ENCODE peak calls at places on chromosome 11, in six cellular contexts. B, Q, Y, K, W and L are unnamed samples.
A peak's percentile ranks its signal among the peaks of the same experiment; 100 is the strongest.

GRCh38 chr11:35145249-35145648 is 6.3 kb downstream of the CD44 start:
- DNase-seq in B (no peak), Q (no peak), Y (no peak), K (peak; percentile 86), W (no peak), L (peak; percentile 30)

GRCh38 chr11:115226556-115226955 is 277.7 kb downstream of the CADM1 start:
- DNase-seq in B (peak; percentile 74), Q (peak; percentile 39), Y (no peak), K (no peak), W (peak; percentile 70), L (no peak)

GRCh38 chr11:31779268-31779879 is 31.7 kb downstream of the PAX6 start:
- DNase-seq in B (no peak), Q (no peak), Y (no peak), K (no peak), W (no peak), L (no peak)

GRCh38 chr11:30452114-30452513 is 129.2 kb downstream of the ARL14EP start:
- DNase-seq in B (no peak), Q (no peak), Y (no peak), K (no peak), W (no peak), L (no peak)

GRCh38 chr11:8253566-8253965 is 10.1 kb downstream of the LMO1 start:
- DNase-seq in B (no peak), Q (no peak), Y (no peak), K (no peak), W (no peak), L (no peak)

GRCh38 chr11:116862951-116863350 is 25.5 kb upstream of the APOA1 start:
- DNase-seq in B (no peak), Q (no peak), Y (no peak), K (no peak), W (no peak), L (no peak)

GRCh38 chr11:128422576-128423370 is 164.6 kb downstream of the ETS1 start:
- DNase-seq in B (no peak), Q (no peak), Y (peak; percentile 84), K (no peak), W (no peak), L (no peak)

GRCh38 chr11:102798012-102798746 is at the start of gene MMP1:
- DNase-seq in B (no peak), Q (no peak), Y (no peak), K (no peak), W (no peak), L (no peak)

GRCh38 chr11:73087730-73088129 is 54.4 kb downstream of the FCHSD2 start:
- DNase-seq in B (no peak), Q (no peak), Y (no peak), K (peak; percentile 53), W (no peak), L (no peak)

GRCh38 chr11:64762277-64762915 is 2.6 kb upstream of the PYGM start:
- DNase-seq in B (no peak), Q (no peak), Y (peak; percentile 24), K (no peak), W (no peak), L (no peak)

GRCh38 chr11:8532475-8532874 is 61.6 kb downstream of the STK33 start:
- DNase-seq in B (no peak), Q (no peak), Y (no peak), K (peak; percentile 51), W (no peak), L (no peak)

GRCh38 chr11:134864233-134864967 is 452.4 kb upstream of the B3GAT1 start:
- DNase-seq in B (no peak), Q (no peak), Y (no peak), K (no peak), W (no peak), L (no peak)

GRCh38 chr11:86167499-86168161 is 76.9 kb upstream of the EED start:
- DNase-seq in B (no peak), Q (no peak), Y (no peak), K (no peak), W (no peak), L (no peak)

GRCh38 chr11:132033051-132033450 is 662.6 kb downstream of the NTM start:
- DNase-seq in B (no peak), Q (no peak), Y (no peak), K (no peak), W (no peak), L (no peak)

GRCh38 chr11:29485641-29486040 is 531.2 kb downstream of the KCNA4 start:
- DNase-seq in B (no peak), Q (no peak), Y (no peak), K (no peak), W (no peak), L (no peak)

GRCh38 chr11:18726040-18726439 is at the start of gene IGSF22:
- DNase-seq in B (no peak), Q (no peak), Y (no peak), K (no peak), W (no peak), L (no peak)

GRCh38 chr11:65871811-65872548 is 620 bp downstream of the EFEMP2 start:
- DNase-seq in B (no peak), Q (no peak), Y (peak; percentile 75), K (no peak), W (no peak), L (no peak)

GRCh38 chr11:2904153-2905052 is 18.8 kb upstream of the CDKN1C start:
- DNase-seq in B (peak; percentile 38), Q (no peak), Y (no peak), K (no peak), W (no peak), L (no peak)

GRCh38 chr11:126589492-126589803 is 234.0 kb downstream of the ST3GAL4 start:
- DNase-seq in B (no peak), Q (no peak), Y (no peak), K (no peak), W (no peak), L (no peak)

GRCh38 chr11:91749231-91749630 is 475.4 kb upstream of the FAT3 start:
- DNase-seq in B (no peak), Q (no peak), Y (no peak), K (no peak), W (no peak), L (no peak)

GRCh38 chr11:10398525-10398924 is 56.5 kb upstream of the AMPD3 start:
- DNase-seq in B (peak; percentile 42), Q (no peak), Y (no peak), K (no peak), W (no peak), L (no peak)

GRCh38 chr11:107203656-107204055 is 185.4 kb upstream of the GUCY1A2 start:
- DNase-seq in B (no peak), Q (no peak), Y (no peak), K (no peak), W (no peak), L (no peak)

GRCh38 chr11:128523616-128524015 is 63.7 kb downstream of the ETS1 start:
- DNase-seq in B (no peak), Q (no peak), Y (no peak), K (no peak), W (no peak), L (no peak)

GRCh38 chr11:31641477-31642062 is 132.0 kb downstream of the ELP4 start:
- DNase-seq in B (peak; percentile 64), Q (peak; percentile 40), Y (peak; percentile 5), K (no peak), W (peak; percentile 17), L (peak; percentile 40)

GRCh38 chr11:66728760-66729385 is at the start of gene SPTBN2:
- DNase-seq in B (no peak), Q (no peak), Y (no peak), K (no peak), W (no peak), L (peak; percentile 29)

GRCh38 chr11:113331436-113331835 is 17.1 kb downstream of the TTC12 start:
- DNase-seq in B (no peak), Q (no peak), Y (peak; percentile 21), K (no peak), W (no peak), L (no peak)

GRCh38 chr11:64563966-64564365 is 27.1 kb upstream of the SLC22A12 start:
- DNase-seq in B (no peak), Q (no peak), Y (no peak), K (no peak), W (no peak), L (no peak)

GRCh38 chr11:19953909-19954308 is 206.4 kb downstream of the DBX1 start:
- DNase-seq in B (peak; percentile 81), Q (peak; percentile 93), Y (no peak), K (no peak), W (no peak), L (peak; percentile 41)

GRCh38 chr11:126392638-126393023 is 37.1 kb downstream of the ST3GAL4 start:
- DNase-seq in B (no peak), Q (no peak), Y (no peak), K (no peak), W (no peak), L (no peak)

GRCh38 chr11:47004595-47005033 is 68.1 kb downstream of the CSTPP1 start:
- DNase-seq in B (peak; percentile 19), Q (peak; percentile 96), Y (peak; percentile 74), K (no peak), W (no peak), L (peak; percentile 92)
- TF ChIP-seq CHD2 in B (no peak), Q (no peak), Y (peak; percentile 79), K (no peak), W (no peak), L (peak; percentile 29)

GRCh38 chr11:76807206-76807875 is 24.2 kb downstream of the TSKU start:
- DNase-seq in B (peak; percentile 89), Q (peak; percentile 68), Y (peak; percentile 83), K (no peak), W (no peak), L (peak; percentile 84)

GRCh38 chr11:76806608-76807205 is 23.6 kb downstream of the TSKU start:
- DNase-seq in B (no peak), Q (no peak), Y (no peak), K (no peak), W (no peak), L (no peak)

GRCh38 chr11:76803811-76804600 is 20.9 kb downstream of the TSKU start:
- DNase-seq in B (peak; percentile 27), Q (no peak), Y (no peak), K (no peak), W (no peak), L (no peak)

GRCh38 chr11:76806131-76806530 is 23.0 kb downstream of the TSKU start:
- DNase-seq in B (no peak), Q (no peak), Y (no peak), K (no peak), W (no peak), L (no peak)

GRCh38 chr11:76805206-76805913 is 22.2 kb downstream of the TSKU start:
- DNase-seq in B (peak; percentile 75), Q (no peak), Y (no peak), K (no peak), W (no peak), L (no peak)
- TF ChIP-seq CHD2 in B (no peak), Q (no peak), Y (no peak), K (no peak), W (no peak), L (no peak)

DNA sequence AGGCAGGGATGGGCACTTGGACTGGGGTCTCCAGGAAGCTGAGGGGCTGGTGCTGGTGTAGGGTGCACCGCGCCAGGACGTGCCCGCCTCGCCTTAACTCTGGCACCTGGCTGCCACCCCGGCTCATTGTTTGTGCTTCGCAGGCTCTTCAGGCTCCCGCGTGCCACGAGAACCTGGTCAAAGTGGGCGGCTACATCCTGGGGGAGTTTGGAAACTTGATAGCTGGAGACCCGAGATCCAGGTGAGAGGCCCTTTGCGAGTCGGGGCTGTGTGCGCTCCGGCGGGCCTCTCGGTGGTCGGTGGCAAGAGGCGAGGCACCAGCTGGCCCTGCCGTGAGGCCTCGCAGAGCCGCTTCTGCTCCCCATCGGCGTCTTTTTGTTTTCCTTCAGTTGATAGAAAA is 43.4 kb downstream of the MUC6 start:
- DNase-seq in B (no peak), Q (no peak), Y (no peak), K (no peak), W (no peak), L (no peak)
- TF ChIP-seq CHD2 in B (no peak), Q (no peak), Y (no peak), K (no peak), W (no peak), L (no peak)

GRCh38 chr11:80462211-80462610 is 1021.4 kb upstream of the TENM4 start:
- DNase-seq in B (no peak), Q (no peak), Y (no peak), K (no peak), W (no peak), L (no peak)
- TF ChIP-seq CHD2 in B (no peak), Q (no peak), Y (no peak), K (no peak), W (no peak), L (no peak)